ENCODE peak calls at places on chromosomes 3 and 15, in ten cellular contexts. One of them, this sample, is unnamed.

GRCh38 chr15:96328101-96328958 is 2.2 kb upstream of the NR2F2 start:
- DNase-seq in stimulated activated CD4-positive, alpha-beta T cell treated with anti-CD3 and anti-CD28 coated beads, Interleukin-15, amount 100 ng/mL, for 24 hours: no peak
- DNase-seq in OCI-M1: no peak
- DNase-seq in CD4-positive, alpha-beta T cell: no peak
- DNase-seq in fibroblast of mammary gland: peak; percentile 44
- DNase-seq in endothelial cell: no peak
- DNase-seq in sciatic nerve: no peak
- DNase-seq in KBM-7: no peak
- DNase-seq in H54: no peak
- DNase-seq in Calu3: no peak
- DNase-seq in this sample: no peak

GRCh38 chr3:149332781-149333517 is 487 bp downstream of the TM4SF18 start:
- DNase-seq in H54: no peak
- DNase-seq in KBM-7: no peak
- DNase-seq in Calu3: no peak
- DNase-seq in endothelial cell: no peak
- DNase-seq in sciatic nerve: no peak
- DNase-seq in fibroblast of mammary gland: no peak
- DNase-seq in stimulated activated CD4-positive, alpha-beta T cell treated with anti-CD3 and anti-CD28 coated beads, Interleukin-15, amount 100 ng/mL, for 24 hours: no peak
- DNase-seq in CD4-positive, alpha-beta T cell: no peak
- DNase-seq in OCI-M1: no peak
- DNase-seq in this sample: no peak

GRCh38 chr3:196754215-196754937 is 14.7 kb downstream of the PAK2 start:
- DNase-seq in Calu3: peak; percentile 43
- DNase-seq in OCI-M1: peak; percentile 45
- DNase-seq in CD4-positive, alpha-beta T cell: no peak
- DNase-seq in stimulated activated CD4-positive, alpha-beta T cell treated with anti-CD3 and anti-CD28 coated beads, Interleukin-15, amount 100 ng/mL, for 24 hours: no peak
- DNase-seq in sciatic nerve: no peak
- DNase-seq in H54: no peak
- DNase-seq in KBM-7: peak; percentile 60
- DNase-seq in fibroblast of mammary gland: peak; percentile 48
- DNase-seq in endothelial cell: no peak
- DNase-seq in this sample: no peak

GRCh38 chr3:133494469-133494868 is 79.0 kb upstream of the CDV3 start:
- DNase-seq in Calu3: peak; percentile 68
- DNase-seq in H54: no peak
- DNase-seq in CD4-positive, alpha-beta T cell: no peak
- DNase-seq in sciatic nerve: no peak
- DNase-seq in fibroblast of mammary gland: peak; percentile 23
- DNase-seq in stimulated activated CD4-positive, alpha-beta T cell treated with anti-CD3 and anti-CD28 coated beads, Interleukin-15, amount 100 ng/mL, for 24 hours: peak; percentile 18
- DNase-seq in OCI-M1: peak; percentile 5
- DNase-seq in endothelial cell: peak; percentile 47
- DNase-seq in KBM-7: peak; percentile 65
- DNase-seq in this sample: no peak

GRCh38 chr3:87126321-87126720 is 100.8 kb upstream of the CHMP2B start:
- DNase-seq in stimulated activated CD4-positive, alpha-beta T cell treated with anti-CD3 and anti-CD28 coated beads, Interleukin-15, amount 100 ng/mL, for 24 hours: no peak
- DNase-seq in endothelial cell: no peak
- DNase-seq in fibroblast of mammary gland: no peak
- DNase-seq in H54: no peak
- DNase-seq in KBM-7: no peak
- DNase-seq in sciatic nerve: no peak
- DNase-seq in OCI-M1: no peak
- DNase-seq in CD4-positive, alpha-beta T cell: no peak
- DNase-seq in Calu3: no peak
- DNase-seq in this sample: no peak

GRCh38 chr3:71062920-71063767 is 520.4 kb downstream of the FOXP1 start:
- DNase-seq in Calu3: no peak
- DNase-seq in fibroblast of mammary gland: peak; percentile 67
- DNase-seq in sciatic nerve: no peak
- DNase-seq in H54: peak; percentile 15
- DNase-seq in KBM-7: peak; percentile 25
- DNase-seq in OCI-M1: peak; percentile 47
- DNase-seq in endothelial cell: no peak
- DNase-seq in CD4-positive, alpha-beta T cell: no peak
- DNase-seq in stimulated activated CD4-positive, alpha-beta T cell treated with anti-CD3 and anti-CD28 coated beads, Interleukin-15, amount 100 ng/mL, for 24 hours: peak; percentile 33
- DNase-seq in this sample: no peak

GRCh38 chr15:80970018-80970657 is 19.5 kb downstream of the MESD start:
- DNase-seq in KBM-7: peak; percentile 89
- DNase-seq in stimulated activated CD4-positive, alpha-beta T cell treated with anti-CD3 and anti-CD28 coated beads, Interleukin-15, amount 100 ng/mL, for 24 hours: peak; percentile 69
- DNase-seq in fibroblast of mammary gland: peak; percentile 65
- DNase-seq in endothelial cell: peak; percentile 71
- DNase-seq in sciatic nerve: peak; percentile 73
- DNase-seq in H54: peak; percentile 26
- DNase-seq in OCI-M1: peak; percentile 83
- DNase-seq in Calu3: peak; percentile 84
- DNase-seq in CD4-positive, alpha-beta T cell: peak; percentile 48
- DNase-seq in this sample: no peak

GRCh38 chr15:101176625-101177024 is 75.2 kb downstream of the CHSY1 start:
- DNase-seq in KBM-7: no peak
- DNase-seq in H54: no peak
- DNase-seq in stimulated activated CD4-positive, alpha-beta T cell treated with anti-CD3 and anti-CD28 coated beads, Interleukin-15, amount 100 ng/mL, for 24 hours: no peak
- DNase-seq in endothelial cell: no peak
- DNase-seq in fibroblast of mammary gland: peak; percentile 71
- DNase-seq in Calu3: no peak
- DNase-seq in sciatic nerve: no peak
- DNase-seq in OCI-M1: no peak
- DNase-seq in CD4-positive, alpha-beta T cell: no peak
- DNase-seq in this sample: no peak

GRCh38 chr3:152937234-152937633 is 102.3 kb downstream of the P2RY1 start:
- DNase-seq in endothelial cell: no peak
- DNase-seq in OCI-M1: no peak
- DNase-seq in stimulated activated CD4-positive, alpha-beta T cell treated with anti-CD3 and anti-CD28 coated beads, Interleukin-15, amount 100 ng/mL, for 24 hours: no peak
- DNase-seq in H54: no peak
- DNase-seq in KBM-7: no peak
- DNase-seq in fibroblast of mammary gland: no peak
- DNase-seq in sciatic nerve: no peak
- DNase-seq in CD4-positive, alpha-beta T cell: no peak
- DNase-seq in Calu3: no peak
- DNase-seq in this sample: no peak

GRCh38 chr3:45814322-45814721 is 18.0 kb upstream of the SLC6A20 start:
- DNase-seq in CD4-positive, alpha-beta T cell: no peak
- DNase-seq in stimulated activated CD4-positive, alpha-beta T cell treated with anti-CD3 and anti-CD28 coated beads, Interleukin-15, amount 100 ng/mL, for 24 hours: no peak
- DNase-seq in H54: no peak
- DNase-seq in KBM-7: no peak
- DNase-seq in Calu3: no peak
- DNase-seq in endothelial cell: no peak
- DNase-seq in fibroblast of mammary gland: no peak
- DNase-seq in sciatic nerve: no peak
- DNase-seq in OCI-M1: no peak
- DNase-seq in this sample: no peak

GRCh38 chr3:55042591-55042990 is 114.7 kb upstream of the LRTM1 start:
- DNase-seq in CD4-positive, alpha-beta T cell: no peak
- DNase-seq in Calu3: no peak
- DNase-seq in endothelial cell: no peak
- DNase-seq in sciatic nerve: no peak
- DNase-seq in OCI-M1: no peak
- DNase-seq in H54: no peak
- DNase-seq in fibroblast of mammary gland: peak; percentile 62
- DNase-seq in stimulated activated CD4-positive, alpha-beta T cell treated with anti-CD3 and anti-CD28 coated beads, Interleukin-15, amount 100 ng/mL, for 24 hours: no peak
- DNase-seq in KBM-7: no peak
- DNase-seq in this sample: no peak

GRCh38 chr3:105518806-105519418 is 152.2 kb downstream of the ALCAM start:
- DNase-seq in Calu3: peak; percentile 35
- DNase-seq in sciatic nerve: no peak
- DNase-seq in stimulated activated CD4-positive, alpha-beta T cell treated with anti-CD3 and anti-CD28 coated beads, Interleukin-15, amount 100 ng/mL, for 24 hours: peak; percentile 11
- DNase-seq in KBM-7: peak; percentile 87
- DNase-seq in OCI-M1: peak; percentile 83
- DNase-seq in endothelial cell: peak; percentile 20
- DNase-seq in CD4-positive, alpha-beta T cell: peak; percentile 3
- DNase-seq in fibroblast of mammary gland: peak; percentile 78
- DNase-seq in H54: no peak
- DNase-seq in this sample: no peak

GRCh38 chr3:24690777-24691176 is 196.1 kb upstream of the THRB start:
- DNase-seq in Calu3: no peak
- DNase-seq in OCI-M1: no peak
- DNase-seq in endothelial cell: no peak
- DNase-seq in KBM-7: no peak
- DNase-seq in stimulated activated CD4-positive, alpha-beta T cell treated with anti-CD3 and anti-CD28 coated beads, Interleukin-15, amount 100 ng/mL, for 24 hours: no peak
- DNase-seq in fibroblast of mammary gland: no peak
- DNase-seq in H54: no peak
- DNase-seq in CD4-positive, alpha-beta T cell: no peak
- DNase-seq in sciatic nerve: no peak
- DNase-seq in this sample: no peak

GRCh38 chr3:141875893-141876380 is 506 bp upstream of the ATP1B3 start:
- DNase-seq in CD4-positive, alpha-beta T cell: peak; percentile 72
- DNase-seq in sciatic nerve: peak; percentile 82
- DNase-seq in OCI-M1: peak; percentile 88
- DNase-seq in endothelial cell: peak; percentile 52
- DNase-seq in Calu3: no peak
- DNase-seq in H54: no peak
- DNase-seq in fibroblast of mammary gland: peak; percentile 75
- DNase-seq in stimulated activated CD4-positive, alpha-beta T cell treated with anti-CD3 and anti-CD28 coated beads, Interleukin-15, amount 100 ng/mL, for 24 hours: peak; percentile 80
- DNase-seq in KBM-7: no peak
- DNase-seq in this sample: peak; percentile 75

GRCh38 chr3:129732200-129732876 is 125.9 kb upstream of the PLXND1 start:
- DNase-seq in fibroblast of mammary gland: no peak
- DNase-seq in stimulated activated CD4-positive, alpha-beta T cell treated with anti-CD3 and anti-CD28 coated beads, Interleukin-15, amount 100 ng/mL, for 24 hours: no peak
- DNase-seq in OCI-M1: no peak
- DNase-seq in endothelial cell: no peak
- DNase-seq in sciatic nerve: no peak
- DNase-seq in CD4-positive, alpha-beta T cell: no peak
- DNase-seq in H54: no peak
- DNase-seq in KBM-7: no peak
- DNase-seq in Calu3: no peak
- DNase-seq in this sample: no peak

GRCh38 chr3:56681963-56682457 is 1.1 kb downstream of the TASOR start:
- DNase-seq in KBM-7: no peak
- DNase-seq in sciatic nerve: no peak
- DNase-seq in stimulated activated CD4-positive, alpha-beta T cell treated with anti-CD3 and anti-CD28 coated beads, Interleukin-15, amount 100 ng/mL, for 24 hours: no peak
- DNase-seq in Calu3: no peak
- DNase-seq in OCI-M1: no peak
- DNase-seq in H54: no peak
- DNase-seq in endothelial cell: no peak
- DNase-seq in CD4-positive, alpha-beta T cell: no peak
- DNase-seq in fibroblast of mammary gland: no peak
- DNase-seq in this sample: no peak

GRCh38 chr3:148333091-148333490 is 364.6 kb upstream of the AGTR1 start:
- DNase-seq in OCI-M1: no peak
- DNase-seq in H54: no peak
- DNase-seq in CD4-positive, alpha-beta T cell: no peak
- DNase-seq in fibroblast of mammary gland: no peak
- DNase-seq in stimulated activated CD4-positive, alpha-beta T cell treated with anti-CD3 and anti-CD28 coated beads, Interleukin-15, amount 100 ng/mL, for 24 hours: no peak
- DNase-seq in KBM-7: no peak
- DNase-seq in sciatic nerve: no peak
- DNase-seq in Calu3: peak; percentile 40
- DNase-seq in endothelial cell: no peak
- DNase-seq in this sample: no peak

GRCh38 chr3:16476636-16477035 is 36.9 kb downstream of the RFTN1 start:
- DNase-seq in H54: peak; percentile 32
- DNase-seq in Calu3: no peak
- DNase-seq in endothelial cell: no peak
- DNase-seq in KBM-7: no peak
- DNase-seq in fibroblast of mammary gland: peak; percentile 96
- DNase-seq in CD4-positive, alpha-beta T cell: no peak
- DNase-seq in OCI-M1: peak; percentile 47
- DNase-seq in sciatic nerve: no peak
- DNase-seq in stimulated activated CD4-positive, alpha-beta T cell treated with anti-CD3 and anti-CD28 coated beads, Interleukin-15, amount 100 ng/mL, for 24 hours: no peak
- DNase-seq in this sample: no peak

GRCh38 chr3:194095464-194095863 is 40.5 kb upstream of the HES1 start:
- DNase-seq in OCI-M1: no peak
- DNase-seq in fibroblast of mammary gland: no peak
- DNase-seq in stimulated activated CD4-positive, alpha-beta T cell treated with anti-CD3 and anti-CD28 coated beads, Interleukin-15, amount 100 ng/mL, for 24 hours: peak; percentile 11
- DNase-seq in KBM-7: peak; percentile 64
- DNase-seq in Calu3: peak; percentile 77
- DNase-seq in endothelial cell: peak; percentile 23
- DNase-seq in CD4-positive, alpha-beta T cell: no peak
- DNase-seq in H54: no peak
- DNase-seq in sciatic nerve: peak; percentile 77
- DNase-seq in this sample: peak; percentile 53

GRCh38 chr3:192091831-192092230 is 630.9 kb downstream of the PYDC2 start:
- DNase-seq in KBM-7: no peak
- DNase-seq in sciatic nerve: no peak
- DNase-seq in Calu3: no peak
- DNase-seq in stimulated activated CD4-positive, alpha-beta T cell treated with anti-CD3 and anti-CD28 coated beads, Interleukin-15, amount 100 ng/mL, for 24 hours: no peak
- DNase-seq in OCI-M1: no peak
- DNase-seq in H54: no peak
- DNase-seq in fibroblast of mammary gland: peak; percentile 6
- DNase-seq in CD4-positive, alpha-beta T cell: no peak
- DNase-seq in endothelial cell: no peak
- DNase-seq in this sample: no peak

GRCh38 chr15:41935566-41936020 is 36.8 kb downstream of the EHD4 start:
- DNase-seq in H54: no peak
- DNase-seq in stimulated activated CD4-positive, alpha-beta T cell treated with anti-CD3 and anti-CD28 coated beads, Interleukin-15, amount 100 ng/mL, for 24 hours: peak; percentile 44
- DNase-seq in sciatic nerve: no peak
- DNase-seq in fibroblast of mammary gland: no peak
- DNase-seq in CD4-positive, alpha-beta T cell: no peak
- DNase-seq in endothelial cell: no peak
- DNase-seq in Calu3: no peak
- DNase-seq in OCI-M1: no peak
- DNase-seq in KBM-7: no peak
- DNase-seq in this sample: peak; percentile 65

GRCh38 chr3:173993299-173993698 is 595.8 kb downstream of the NLGN1 start:
- DNase-seq in OCI-M1: no peak
- DNase-seq in fibroblast of mammary gland: peak; percentile 80
- DNase-seq in stimulated activated CD4-positive, alpha-beta T cell treated with anti-CD3 and anti-CD28 coated beads, Interleukin-15, amount 100 ng/mL, for 24 hours: no peak
- DNase-seq in endothelial cell: no peak
- DNase-seq in Calu3: no peak
- DNase-seq in KBM-7: peak; percentile 16
- DNase-seq in CD4-positive, alpha-beta T cell: no peak
- DNase-seq in H54: peak; percentile 17
- DNase-seq in sciatic nerve: no peak
- DNase-seq in this sample: no peak

GRCh38 chr15:91929509-91929908 is 76.0 kb downstream of the SLCO3A1 start:
- DNase-seq in sciatic nerve: no peak
- DNase-seq in OCI-M1: no peak
- DNase-seq in fibroblast of mammary gland: peak; percentile 60
- DNase-seq in Calu3: no peak
- DNase-seq in KBM-7: no peak
- DNase-seq in stimulated activated CD4-positive, alpha-beta T cell treated with anti-CD3 and anti-CD28 coated beads, Interleukin-15, amount 100 ng/mL, for 24 hours: no peak
- DNase-seq in H54: no peak
- DNase-seq in endothelial cell: no peak
- DNase-seq in CD4-positive, alpha-beta T cell: no peak
- DNase-seq in this sample: no peak

GRCh38 chr3:52532838-52533622 is 627 bp downstream of the NT5DC2 start:
- DNase-seq in H54: peak; percentile 66
- DNase-seq in sciatic nerve: peak; percentile 66
- DNase-seq in KBM-7: peak; percentile 21
- DNase-seq in stimulated activated CD4-positive, alpha-beta T cell treated with anti-CD3 and anti-CD28 coated beads, Interleukin-15, amount 100 ng/mL, for 24 hours: peak; percentile 50
- DNase-seq in OCI-M1: peak; percentile 53
- DNase-seq in fibroblast of mammary gland: no peak
- DNase-seq in CD4-positive, alpha-beta T cell: peak; percentile 7
- DNase-seq in endothelial cell: peak; percentile 46
- DNase-seq in Calu3: peak; percentile 40
- DNase-seq in this sample: no peak

GRCh38 chr3:194204036-194204792 is 68.3 kb downstream of the HES1 start:
- DNase-seq in OCI-M1: no peak
- DNase-seq in H54: no peak
- DNase-seq in sciatic nerve: no peak
- DNase-seq in stimulated activated CD4-positive, alpha-beta T cell treated with anti-CD3 and anti-CD28 coated beads, Interleukin-15, amount 100 ng/mL, for 24 hours: peak; percentile 44
- DNase-seq in Calu3: peak; percentile 58
- DNase-seq in fibroblast of mammary gland: no peak
- DNase-seq in KBM-7: no peak
- DNase-seq in endothelial cell: peak; percentile 24
- DNase-seq in CD4-positive, alpha-beta T cell: no peak
- DNase-seq in this sample: no peak

GRCh38 chr3:58434990-58435389 is 1.4 kb upstream of the PDHB start:
- DNase-seq in Calu3: no peak
- DNase-seq in fibroblast of mammary gland: peak; percentile 55
- DNase-seq in sciatic nerve: no peak
- DNase-seq in KBM-7: no peak
- DNase-seq in stimulated activated CD4-positive, alpha-beta T cell treated with anti-CD3 and anti-CD28 coated beads, Interleukin-15, amount 100 ng/mL, for 24 hours: no peak
- DNase-seq in OCI-M1: no peak
- DNase-seq in H54: peak; percentile 55
- DNase-seq in endothelial cell: no peak
- DNase-seq in CD4-positive, alpha-beta T cell: no peak
- DNase-seq in this sample: no peak

GRCh38 chr3:62101488-62101887 is 271.9 kb downstream of the FEZF2 start:
- DNase-seq in fibroblast of mammary gland: peak; percentile 77
- DNase-seq in sciatic nerve: no peak
- DNase-seq in stimulated activated CD4-positive, alpha-beta T cell treated with anti-CD3 and anti-CD28 coated beads, Interleukin-15, amount 100 ng/mL, for 24 hours: no peak
- DNase-seq in endothelial cell: no peak
- DNase-seq in CD4-positive, alpha-beta T cell: no peak
- DNase-seq in KBM-7: no peak
- DNase-seq in H54: no peak
- DNase-seq in OCI-M1: no peak
- DNase-seq in Calu3: no peak
- DNase-seq in this sample: no peak

GRCh38 chr3:53161820-53162671 is 1.0 kb downstream of the PRKCD start:
- DNase-seq in KBM-7: peak; percentile 63
- DNase-seq in fibroblast of mammary gland: peak; percentile 21
- DNase-seq in H54: no peak
- DNase-seq in sciatic nerve: no peak
- DNase-seq in CD4-positive, alpha-beta T cell: peak; percentile 6
- DNase-seq in stimulated activated CD4-positive, alpha-beta T cell treated with anti-CD3 and anti-CD28 coated beads, Interleukin-15, amount 100 ng/mL, for 24 hours: peak; percentile 63
- DNase-seq in Calu3: no peak
- DNase-seq in endothelial cell: peak; percentile 28
- DNase-seq in OCI-M1: peak; percentile 43
- DNase-seq in this sample: no peak